ENCODE peak calls at places on chromosome 14, in nine cellular contexts. P is EL; L is NCI-H1417; A is anterior cingulate cortex; M is iris pigment epithelial cell; C is body of pancreas; G is natural killer cell treated with Interleukin-12 subunit alpha and Interleukin-12 subunit beta and Interleukin-15 and Interleukin-18, amount 100 ng/mL, for 72 hours; S is OCI-LY7; J is GM04503. W is an unnamed sample.

GRCh38 chr14:24885410-24885913 is 164.5 kb downstream of the STXBP6 start:
- DNase-seq in P (no peak), L (no peak), A (no peak), M (no peak), C (no peak), G (no peak), S (no peak), J (no peak), W (no peak)

GRCh38 chr14:77615231-77616132 is 955 bp downstream of the SPTLC2 start:
- DNase-seq in P (peak), L (no peak), A (peak), M (peak), C (peak), G (no peak), S (peak), J (no peak), W (peak)

GRCh38 chr14:62776300-62776699 is 269.0 kb downstream of the KCNH5 start:
- DNase-seq in P (no peak), L (no peak), A (no peak), M (peak), C (no peak), G (no peak), S (no peak), J (no peak), W (peak)

GRCh38 chr14:65501328-65501727 is 88.8 kb downstream of the FUT8 start:
- DNase-seq in P (no peak), L (no peak), A (no peak), M (no peak), C (no peak), G (no peak), S (no peak), J (no peak), W (no peak)

GRCh38 chr14:94361682-94362081 is 26.7 kb downstream of the SERPINA1 start:
- DNase-seq in P (no peak), L (no peak), A (no peak), M (no peak), C (no peak), G (no peak), S (no peak), J (no peak), W (no peak)

GRCh38 chr14:98605043-98605442 is 667.0 kb downstream of the BCL11B start:
- DNase-seq in P (no peak), L (no peak), A (no peak), M (no peak), C (no peak), G (no peak), S (no peak), J (no peak), W (no peak)

GRCh38 chr14:100294213-100294962 is 11.9 kb downstream of the SLC25A29 start:
- DNase-seq in P (no peak), L (no peak), A (no peak), M (no peak), C (no peak), G (no peak), S (peak), J (no peak), W (no peak)

GRCh38 chr14:36097356-36097755 is 79.2 kb downstream of the PTCSC3 start:
- DNase-seq in P (no peak), L (no peak), A (no peak), M (no peak), C (no peak), G (no peak), S (no peak), J (no peak), W (no peak)

GRCh38 chr14:99821519-99822165 is 28.4 kb downstream of the EML1 start:
- DNase-seq in P (peak), L (peak), A (no peak), M (peak), C (peak), G (no peak), S (no peak), J (peak), W (peak)

W was measured in astrocyte.